ENCODE peak calls at places on chromosomes 16 and 17, in nine cellular contexts. O is cerebellar nuclear complex; J is activated CD8-positive, alpha-beta memory T cell treated with anti-CD3 and anti-CD28 coated beads for 1 hour; V is Right ventricle myocardium inferior; P is stimulated activated CD4-positive, alpha-beta T cell treated with anti-CD3 and anti-CD28 coated beads, Interleukin-15, amount 100 ng/mL, for 1 hour; F is NCI-H1694; W is NCI-H2029; C is T1000; Y is HTR-8/SVneo. H is an unnamed sample.

GRCh38 chr17:80254396-80255241 is 6.0 kb upstream of the RNF213 start:
- DNase-seq in O (no peak), J (no peak), V (peak), P (peak), F (no peak), W (peak), C (peak), Y (peak), H (peak)

GRCh38 chr17:43832168-43832975 is 574 bp downstream of the MPP3 start:
- DNase-seq in O (peak), J (no peak), V (peak), P (no peak), F (no peak), W (no peak), C (peak), Y (peak), H (no peak)

GRCh38 chr17:59830007-59830630 is 62.6 kb downstream of the TUBD1 start:
- DNase-seq in O (no peak), J (no peak), V (no peak), P (no peak), F (no peak), W (no peak), C (no peak), Y (no peak), H (no peak)

GRCh38 chr16:62225675-62226074 is 189.4 kb upstream of the CDH8 start:
- DNase-seq in O (no peak), J (no peak), V (peak), P (no peak), F (peak), W (peak), C (no peak), Y (no peak), H (peak)

GRCh38 chr16:17053536-17054160 is 417.1 kb downstream of the XYLT1 start:
- DNase-seq in O (no peak), J (no peak), V (no peak), P (no peak), F (no peak), W (no peak), C (no peak), Y (no peak), H (no peak)

GRCh38 chr17:12959441-12959840 is 58.4 kb downstream of the ELAC2 start:
- DNase-seq in O (no peak), J (no peak), V (no peak), P (no peak), F (no peak), W (no peak), C (peak), Y (no peak), H (no peak)

GRCh38 chr16:57479422-57480126 is 6.7 kb downstream of the DOK4 start:
- DNase-seq in O (no peak), J (no peak), V (no peak), P (no peak), F (peak), W (no peak), C (no peak), Y (no peak), H (no peak)

GRCh38 chr16:49458221-49458620 is 84.6 kb downstream of the C16orf78 start:
- DNase-seq in O (no peak), J (no peak), V (no peak), P (no peak), F (no peak), W (no peak), C (no peak), Y (no peak), H (no peak)

GRCh38 chr17:76834889-76835288 is 33.3 kb upstream of the MGAT5B start:
- DNase-seq in O (no peak), J (no peak), V (no peak), P (no peak), F (peak), W (no peak), C (no peak), Y (no peak), H (no peak)

H was measured in stimulated activated naive CD8-positive, alpha-beta T cell treated with anti-CD3 and anti-CD28 coated beads, Interleukin-15, amount 100 ng/mL, for 72 hours.